ENCODE peak calls at places on chromosomes 6 and 20, in five cellular contexts. One of them, this sample, is unnamed.

GRCh38 chr6:29751480-29751879 is 28.2 kb downstream of the HLA-F start:
- DNase-seq in aorta: no peak
- DNase-seq in adrenal gland: no peak
- DNase-seq in stomach: no peak
- DNase-seq in DND-41: no peak
- DNase-seq in this sample: no peak

GRCh38 chr6:31287621-31288020 is 15.7 kb upstream of the HLA-C start:
- DNase-seq in stomach: no peak
- DNase-seq in aorta: no peak
- DNase-seq in adrenal gland: no peak
- DNase-seq in DND-41: no peak
- DNase-seq in this sample: no peak

GRCh38 chr20:16272961-16273360 is 300.3 kb downstream of the KIF16B start:
- DNase-seq in stomach: no peak
- DNase-seq in DND-41: no peak
- DNase-seq in adrenal gland: no peak
- DNase-seq in aorta: no peak
- DNase-seq in this sample: no peak

GRCh38 chr6:35485402-35485877 is 11.4 kb downstream of the TEAD3 start:
- DNase-seq in aorta: peak; percentile 83
- DNase-seq in stomach: peak; percentile 52
- DNase-seq in adrenal gland: no peak
- DNase-seq in DND-41: no peak
- DNase-seq in this sample: peak; percentile 81

GRCh38 chr6:6537488-6537887 is 51.0 kb upstream of the LY86 start:
- DNase-seq in aorta: no peak
- DNase-seq in adrenal gland: no peak
- DNase-seq in DND-41: no peak
- DNase-seq in stomach: no peak
- DNase-seq in this sample: no peak

GRCh38 chr20:50838322-50838625 is 43.4 kb downstream of the BCAS4 start:
- DNase-seq in DND-41: no peak
- DNase-seq in adrenal gland: no peak
- DNase-seq in stomach: no peak
- DNase-seq in aorta: no peak
- DNase-seq in this sample: no peak

GRCh38 chr6:15569035-15569995 is 93.5 kb downstream of the DTNBP1 start:
- DNase-seq in stomach: no peak
- DNase-seq in adrenal gland: no peak
- DNase-seq in aorta: no peak
- DNase-seq in DND-41: peak; percentile 72
- DNase-seq in this sample: no peak

GRCh38 chr20:25397827-25398226 is 7.2 kb upstream of the ABHD12 start:
- DNase-seq in stomach: no peak
- DNase-seq in DND-41: no peak
- DNase-seq in adrenal gland: no peak
- DNase-seq in aorta: no peak
- DNase-seq in this sample: peak; percentile 50

GRCh38 chr20:3203315-3204123 is 963 bp downstream of the DDRGK1 start:
- DNase-seq in stomach: peak; percentile 33
- DNase-seq in aorta: no peak
- DNase-seq in DND-41: no peak
- DNase-seq in adrenal gland: peak; percentile 47
- DNase-seq in this sample: peak; percentile 50

GRCh38 chr6:106033806-106034205 is 52.3 kb upstream of the PRDM1 start:
- DNase-seq in stomach: no peak
- DNase-seq in adrenal gland: no peak
- DNase-seq in DND-41: no peak
- DNase-seq in aorta: no peak
- DNase-seq in this sample: no peak

GRCh38 chr6:100344321-100344720 is 120.4 kb downstream of the SIM1 start:
- DNase-seq in adrenal gland: no peak
- DNase-seq in DND-41: no peak
- DNase-seq in aorta: no peak
- DNase-seq in stomach: no peak
- DNase-seq in this sample: no peak

GRCh38 chr20:8723296-8723695 is 345.6 kb upstream of the PLCB4 start:
- DNase-seq in aorta: no peak
- DNase-seq in adrenal gland: no peak
- DNase-seq in DND-41: no peak
- DNase-seq in stomach: no peak
- DNase-seq in this sample: no peak

GRCh38 chr6:114033606-114034005 is 62.7 kb upstream of the HDAC2 start:
- DNase-seq in aorta: no peak
- DNase-seq in adrenal gland: no peak
- DNase-seq in DND-41: no peak
- DNase-seq in stomach: no peak
- DNase-seq in this sample: no peak

GRCh38 chr6:160348552-160349441 is 619 bp downstream of the SLC22A3 start:
- DNase-seq in aorta: no peak
- DNase-seq in adrenal gland: peak; percentile 43
- DNase-seq in stomach: peak; percentile 53
- DNase-seq in DND-41: no peak
- DNase-seq in this sample: peak; percentile 45

GRCh38 chr20:48626226-48626937 is 201.4 kb downstream of the PREX1 start:
- DNase-seq in aorta: peak; percentile 69
- DNase-seq in stomach: no peak
- DNase-seq in DND-41: peak; percentile 61
- DNase-seq in adrenal gland: no peak
- DNase-seq in this sample: no peak

DNA sequence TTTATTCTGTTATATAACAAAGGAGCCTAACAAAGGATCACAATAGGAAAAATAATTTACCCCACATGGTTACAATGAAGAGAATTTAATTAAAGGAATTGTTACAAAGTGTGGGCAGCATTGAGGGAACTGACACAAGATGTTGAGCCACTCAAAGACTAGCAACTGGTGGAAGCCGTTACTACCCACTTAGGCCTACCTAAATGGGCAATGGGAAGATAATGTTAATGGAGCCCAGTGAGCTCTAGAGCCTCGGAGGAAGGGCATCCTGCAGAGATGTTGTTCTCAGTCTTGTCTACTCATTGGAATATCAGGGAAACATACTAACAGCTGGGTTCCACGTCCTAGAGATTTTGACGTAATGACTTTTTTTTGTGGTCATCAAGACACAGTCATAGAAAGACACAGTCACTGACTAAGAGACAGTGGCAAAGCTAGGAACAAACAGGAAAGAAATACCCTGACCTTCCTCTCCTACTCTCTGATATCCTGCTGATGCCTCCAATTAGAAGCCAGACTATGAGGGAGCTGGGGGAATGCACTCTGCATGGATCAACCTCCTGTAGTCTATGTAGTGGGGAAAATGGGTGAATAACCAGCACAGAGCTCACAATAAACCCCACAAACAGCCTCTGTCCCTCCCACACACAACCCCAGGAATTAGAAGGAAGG is 523.8 kb upstream of the FLRT3 start:
- DNase-seq in DND-41: no peak
- DNase-seq in adrenal gland: no peak
- DNase-seq in stomach: no peak
- DNase-seq in aorta: no peak
- DNase-seq in this sample: no peak
- H3K27ac ChIP-seq in DND-41: no peak overlapping the region
- H3K27ac ChIP-seq in adrenal gland: no peak overlapping the region
- H3K27ac ChIP-seq in stomach: no peak overlapping the region
- H3K27ac ChIP-seq in aorta: no peak overlapping the region
- H3K27ac ChIP-seq in this sample: no peak overlapping the region

GRCh38 chr6:167714166-167714565 is 112.5 kb upstream of the AFDN start:
- DNase-seq in stomach: no peak
- DNase-seq in adrenal gland: no peak
- DNase-seq in aorta: no peak
- DNase-seq in DND-41: no peak
- DNase-seq in this sample: no peak
- H3K9me3 ChIP-seq in stomach: no peaks in the 10 kb centered on the region
- H3K9me3 ChIP-seq in adrenal gland: no peaks in the 10 kb centered on the region
- H3K9me3 ChIP-seq in aorta: peaks cover 1% of the 10 kb centered on the region
- H3K9me3 ChIP-seq in DND-41: no peaks in the 10 kb centered on the region
- H3K9me3 ChIP-seq in this sample: no peaks in the 10 kb centered on the region

DNA sequence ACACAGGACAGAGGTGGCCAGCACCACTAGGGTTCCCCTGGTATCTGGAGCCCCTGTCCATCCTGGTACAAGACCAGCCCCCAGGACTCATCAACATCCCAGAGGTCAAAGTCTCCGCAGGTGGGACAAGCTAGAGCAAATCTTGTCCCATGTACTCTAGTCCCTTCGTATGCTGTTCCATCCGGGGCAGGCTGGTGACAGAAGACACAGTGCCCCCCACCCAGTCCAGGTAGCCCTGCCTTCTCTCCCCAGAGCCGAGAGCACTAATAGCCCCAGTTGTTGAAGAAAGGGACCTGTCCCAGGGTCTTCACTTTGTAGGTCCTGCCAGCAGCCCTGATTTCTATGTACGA is 21.1 kb downstream of the PCK1 start:
- DNase-seq in adrenal gland: no peak
- DNase-seq in aorta: peak; percentile 60
- DNase-seq in stomach: no peak
- DNase-seq in DND-41: no peak
- DNase-seq in this sample: no peak
- H3K4me3 ChIP-seq in adrenal gland: no peak overlapping the region
- H3K4me3 ChIP-seq in aorta: no peak overlapping the region
- H3K4me3 ChIP-seq in stomach: no peak overlapping the region
- H3K4me3 ChIP-seq in DND-41: no peak overlapping the region
- H3K4me3 ChIP-seq in this sample: no peak overlapping the region

GRCh38 chr6:52724406-52725121 is 38.7 kb downstream of the GSTA2 start:
- DNase-seq in adrenal gland: peak; percentile 95
- DNase-seq in aorta: peak; percentile 95
- DNase-seq in stomach: peak; percentile 82
- DNase-seq in DND-41: peak; percentile 61
- DNase-seq in this sample: peak; percentile 88
- H3K27ac ChIP-seq in adrenal gland: peak overlapping the region; percentile 70
- H3K27ac ChIP-seq in aorta: peak overlapping the region; percentile 60
- H3K27ac ChIP-seq in stomach: peak overlapping the region; percentile 77
- H3K27ac ChIP-seq in DND-41: no peak overlapping the region
- H3K27ac ChIP-seq in this sample: peak overlapping the region; percentile 68

GRCh38 chr20:29741594-29741893 is 1515.9 kb upstream of the DEFB115 start:
- DNase-seq in adrenal gland: no peak
- DNase-seq in DND-41: no peak
- DNase-seq in aorta: no peak
- DNase-seq in stomach: peak; percentile 24
- DNase-seq in this sample: no peak

GRCh38 chr20:29744071-29744470 is 1513.4 kb upstream of the DEFB115 start:
- DNase-seq in adrenal gland: no peak
- DNase-seq in aorta: peak; percentile 67
- DNase-seq in stomach: no peak
- DNase-seq in DND-41: no peak
- DNase-seq in this sample: no peak

GRCh38 chr20:29743101-29743931 is 1514.1 kb upstream of the DEFB115 start:
- DNase-seq in DND-41: no peak
- DNase-seq in stomach: no peak
- DNase-seq in aorta: peak; percentile 69
- DNase-seq in adrenal gland: no peak
- DNase-seq in this sample: no peak

GRCh38 chr20:29741894-29742698 is 1515.4 kb upstream of the DEFB115 start:
- DNase-seq in adrenal gland: no peak
- DNase-seq in stomach: no peak
- DNase-seq in aorta: peak; percentile 70
- DNase-seq in DND-41: no peak
- DNase-seq in this sample: no peak

GRCh38 chr20:29742699-29743100 is 1514.8 kb upstream of the DEFB115 start:
- DNase-seq in adrenal gland: no peak
- DNase-seq in aorta: peak; percentile 65
- DNase-seq in DND-41: no peak
- DNase-seq in stomach: no peak
- DNase-seq in this sample: no peak
- H3K9me3 ChIP-seq in adrenal gland: no peaks in the 10 kb centered on the region
- H3K9me3 ChIP-seq in aorta: peaks cover 3% of the 10 kb centered on the region
- H3K9me3 ChIP-seq in DND-41: peaks cover 44% of the 10 kb centered on the region
- H3K9me3 ChIP-seq in stomach: peaks cover 57% of the 10 kb centered on the region
- H3K9me3 ChIP-seq in this sample: no peaks in the 10 kb centered on the region

GRCh38 chr20:49700411-49701185 is 13.1 kb downstream of the B4GALT5 start:
- DNase-seq in stomach: no peak
- DNase-seq in aorta: no peak
- DNase-seq in DND-41: no peak
- DNase-seq in adrenal gland: no peak
- DNase-seq in this sample: no peak

GRCh38 chr20:49701916-49702315 is 11.8 kb downstream of the B4GALT5 start:
- DNase-seq in aorta: no peak
- DNase-seq in adrenal gland: no peak
- DNase-seq in DND-41: no peak
- DNase-seq in stomach: no peak
- DNase-seq in this sample: no peak

GRCh38 chr20:49699200-49699992 is 14.3 kb downstream of the B4GALT5 start:
- DNase-seq in adrenal gland: no peak
- DNase-seq in stomach: no peak
- DNase-seq in DND-41: no peak
- DNase-seq in aorta: no peak
- DNase-seq in this sample: no peak

GRCh38 chr20:49698477-49698876 is 15.2 kb downstream of the B4GALT5 start:
- DNase-seq in stomach: no peak
- DNase-seq in DND-41: no peak
- DNase-seq in aorta: no peak
- DNase-seq in adrenal gland: no peak
- DNase-seq in this sample: no peak

DNA sequence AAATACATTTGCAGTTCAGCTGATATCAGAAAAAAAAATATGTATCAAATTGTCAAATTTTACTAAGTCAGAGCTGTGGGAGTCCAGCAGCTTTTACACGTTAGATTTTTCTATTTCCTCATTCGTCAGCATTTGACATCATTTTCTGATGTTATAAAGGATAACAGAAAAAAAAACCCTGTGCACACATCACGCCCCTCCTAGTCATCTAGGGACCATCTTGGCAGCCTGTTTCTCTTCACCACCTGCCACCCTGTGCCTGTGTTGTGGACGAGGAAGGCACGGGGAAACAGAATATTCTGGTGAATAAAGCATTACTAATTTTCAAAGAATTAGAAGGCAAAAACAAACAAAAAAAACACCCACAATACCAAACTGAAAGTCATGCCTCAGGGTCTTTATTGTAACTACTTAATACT is 12.4 kb downstream of the B4GALT5 start:
- DNase-seq in aorta: no peak
- DNase-seq in adrenal gland: no peak
- DNase-seq in stomach: no peak
- DNase-seq in DND-41: no peak
- DNase-seq in this sample: no peak
- H3K4me3 ChIP-seq in aorta: no peak overlapping the region
- H3K4me3 ChIP-seq in adrenal gland: no peak overlapping the region
- H3K4me3 ChIP-seq in stomach: no peak overlapping the region
- H3K4me3 ChIP-seq in DND-41: no peak overlapping the region
- H3K4me3 ChIP-seq in this sample: no peak overlapping the region

DNA sequence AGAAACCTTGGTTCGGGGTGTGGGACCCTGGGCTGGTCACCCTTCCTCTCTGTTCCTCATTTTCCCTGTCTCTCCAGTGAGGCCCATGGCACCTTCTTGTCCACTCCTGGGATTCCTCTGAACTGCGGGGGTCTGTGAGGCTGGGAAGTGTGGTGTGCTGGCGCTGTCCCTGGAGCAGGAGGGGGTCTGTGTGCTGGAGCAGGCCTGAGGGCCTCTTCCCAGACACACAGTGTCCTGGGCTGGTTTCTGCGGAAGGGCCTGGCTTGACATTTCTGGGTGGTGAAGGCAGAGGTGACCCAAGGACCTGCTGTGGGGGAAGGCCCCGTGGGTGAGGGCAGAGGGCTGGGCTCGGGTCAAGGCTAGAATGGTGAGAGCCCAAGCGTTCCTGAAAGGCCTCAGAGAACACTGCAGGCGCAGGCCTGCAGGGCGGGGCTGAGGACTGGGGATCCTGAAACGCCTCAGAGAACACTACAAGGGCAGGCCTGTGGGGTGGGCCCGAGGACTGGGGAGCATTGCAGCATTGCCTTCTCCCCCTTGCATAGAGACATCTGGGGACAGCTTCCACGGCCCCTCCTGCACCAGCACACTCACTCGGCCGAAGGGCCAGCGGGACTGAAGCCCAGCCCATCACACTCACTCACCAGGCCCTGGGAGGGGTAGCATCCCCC is 10.6 kb upstream of the BAK1 start:
- DNase-seq in aorta: no peak
- DNase-seq in DND-41: no peak
- DNase-seq in stomach: peak; percentile 51
- DNase-seq in adrenal gland: no peak
- DNase-seq in this sample: peak; percentile 74
- H3K27ac ChIP-seq in aorta: no peak overlapping the region
- H3K27ac ChIP-seq in DND-41: no peak overlapping the region
- H3K27ac ChIP-seq in stomach: peak overlapping the region; percentile 80
- H3K27ac ChIP-seq in adrenal gland: peak overlapping the region; percentile 80
- H3K27ac ChIP-seq in this sample: peak overlapping the region; percentile 89

This sample was measured in colonic mucosa.